ENCODE peak calls at places on chromosomes 6 and 20, in seven cellular contexts. I is HFFc6, C is OCI-LY7, J is B cell, A is cardiac muscle cell, F is A549, H is endothelial cell. Z is an unnamed sample.

GRCh38 chr6:127484207-127484858 is 25.1 kb upstream of the KIAA0408 start:
- DNase-seq in H (no peak), F (peak), C (peak), I (peak), J (peak), A (no peak), Z (peak)

GRCh38 chr6:65410309-65410708 is 296.7 kb downstream of the EYS start:
- DNase-seq in H (no peak), J (no peak), F (no peak), I (no peak), C (no peak), A (no peak), Z (no peak)

GRCh38 chr6:72748759-72749158 is 126.9 kb downstream of the KCNQ5 start:
- DNase-seq in F (peak), C (no peak), J (no peak), H (no peak), I (peak), A (no peak), Z (peak)

GRCh38 chr6:147930743-147931142 is 411.9 kb upstream of the SASH1 start:
- DNase-seq in F (no peak), C (no peak), H (no peak), I (no peak), J (no peak), A (no peak), Z (no peak)

GRCh38 chr6:158026054-158026900 is 44.6 kb downstream of the SYNJ2 start:
- DNase-seq in A (peak), H (peak), F (peak), J (peak), C (peak), I (peak), Z (peak)

GRCh38 chr6:27230758-27231111 is 16.8 kb upstream of the PRSS16 start:
- DNase-seq in I (no peak), A (no peak), F (peak), H (no peak), C (no peak), J (no peak), Z (no peak)

GRCh38 chr6:149077208-149077607 is 240.3 kb upstream of the TAB2 start:
- DNase-seq in H (no peak), F (no peak), A (no peak), I (no peak), C (no peak), J (no peak), Z (no peak)

GRCh38 chr6:163825033-163825432 is 410.5 kb downstream of the QKI start:
- DNase-seq in H (no peak), A (no peak), J (no peak), I (no peak), F (no peak), C (no peak), Z (no peak)

GRCh38 chr20:41136336-41136694 is 1.0 kb upstream of the PLCG1 start:
- DNase-seq in J (no peak), I (no peak), A (no peak), F (no peak), H (no peak), C (no peak), Z (no peak)

GRCh38 chr20:10501377-10501776 is 66.3 kb downstream of the SLX4IP start:
- DNase-seq in F (no peak), J (no peak), H (no peak), A (no peak), I (no peak), C (no peak), Z (no peak)

GRCh38 chr20:3802524-3803239 is 6.6 kb downstream of the CDC25B start:
- DNase-seq in C (no peak), I (no peak), F (no peak), A (no peak), J (no peak), H (no peak), Z (no peak)

GRCh38 chr6:97097068-97098047 is 172.8 kb downstream of the KLHL32 start:
- DNase-seq in I (no peak), F (no peak), H (no peak), A (no peak), J (no peak), C (no peak), Z (no peak)

GRCh38 chr20:21237956-21238355 is 65.2 kb upstream of the XRN2 start:
- DNase-seq in I (peak), H (no peak), C (no peak), J (no peak), A (no peak), F (no peak), Z (no peak)

GRCh38 chr6:110746680-110747079 is 68.6 kb downstream of the CDK19 start:
- DNase-seq in C (no peak), J (no peak), I (no peak), H (no peak), F (peak), A (no peak), Z (no peak)

GRCh38 chr20:3710027-3710426 is 2.4 kb downstream of the SIGLEC1 start:
- DNase-seq in J (no peak), F (no peak), C (no peak), H (no peak), I (no peak), A (no peak), Z (no peak)

GRCh38 chr6:9116026-9116425 is 680.7 kb upstream of the SLC35B3 start:
- DNase-seq in I (peak), A (no peak), H (no peak), C (no peak), J (no peak), F (no peak), Z (peak)

GRCh38 chr20:58058421-58059140 is 169.9 kb downstream of the ANKRD60 start:
- DNase-seq in C (no peak), I (no peak), H (no peak), F (no peak), A (no peak), J (no peak), Z (no peak)

GRCh38 chr6:156057869-156058268 is 602.2 kb upstream of the NOX3 start:
- DNase-seq in F (no peak), I (no peak), H (no peak), J (no peak), C (no peak), A (no peak), Z (no peak)

GRCh38 chr20:13701486-13701885 is 62.8 kb upstream of the TASP1 start:
- DNase-seq in C (no peak), F (no peak), I (no peak), A (no peak), H (no peak), J (no peak), Z (no peak)

GRCh38 chr20:3046677-3047462 is 1.0 kb downstream of the MRPS26 start:
- DNase-seq in F (peak), I (no peak), J (no peak), C (peak), H (no peak), A (no peak), Z (no peak)

GRCh38 chr20:1734269-1734858 is 76.8 kb upstream of the SIRPG start:
- DNase-seq in H (no peak), C (no peak), A (no peak), F (peak), I (peak), J (no peak), Z (no peak)

GRCh38 chr20:51848346-51848745 is 46.0 kb upstream of the SALL4 start:
- DNase-seq in I (no peak), J (no peak), F (no peak), C (no peak), A (no peak), H (no peak), Z (no peak)

GRCh38 chr20:50680106-50680960 is 11.0 kb downstream of the RIPOR3 start:
- DNase-seq in J (no peak), A (no peak), F (no peak), I (peak), C (no peak), H (no peak), Z (no peak)

GRCh38 chr6:40735126-40735920 is 148.2 kb upstream of the LRFN2 start:
- DNase-seq in A (no peak), I (no peak), C (no peak), H (no peak), J (no peak), F (no peak), Z (no peak)

GRCh38 chr6:142925575-142926110 is 19.3 kb downstream of the HIVEP2 start:
- DNase-seq in F (peak), C (no peak), I (no peak), J (no peak), H (no peak), A (no peak), Z (no peak)

GRCh38 chr6:154276810-154277577 is 79.6 kb downstream of the IPCEF1 start:
- DNase-seq in A (peak), C (peak), J (peak), I (no peak), F (peak), H (no peak), Z (no peak)

GRCh38 chr6:25835442-25836283 is 3.8 kb upstream of the SLC17A1 start:
- DNase-seq in J (no peak), A (no peak), I (no peak), H (no peak), C (no peak), F (no peak), Z (no peak)

GRCh38 chr6:148528292-148528691 is 185.7 kb downstream of the SASH1 start:
- DNase-seq in F (no peak), J (no peak), C (peak), A (no peak), H (no peak), I (no peak), Z (no peak)

GRCh38 chr20:53708129-53708968 is 114.7 kb upstream of the ZNF217 start:
- DNase-seq in A (no peak), H (no peak), I (peak), J (no peak), F (no peak), C (peak), Z (peak)

GRCh38 chr6:85129881-85130280 is 320.0 kb upstream of the NT5E start:
- DNase-seq in J (no peak), C (peak), F (peak), H (no peak), I (no peak), A (no peak), Z (no peak)

GRCh38 chr6:85127696-85128225 is 322.1 kb upstream of the NT5E start:
- DNase-seq in H (no peak), A (no peak), J (no peak), I (no peak), C (no peak), F (no peak), Z (no peak)

GRCh38 chr6:85124472-85125428 is 325.1 kb upstream of the NT5E start:
- DNase-seq in F (peak), I (no peak), C (no peak), A (no peak), H (no peak), J (no peak), Z (no peak)

GRCh38 chr6:85126448-85127178 is 323.3 kb upstream of the NT5E start:
- DNase-seq in H (peak), A (peak), C (peak), I (peak), J (no peak), F (peak), Z (no peak)

DNA sequence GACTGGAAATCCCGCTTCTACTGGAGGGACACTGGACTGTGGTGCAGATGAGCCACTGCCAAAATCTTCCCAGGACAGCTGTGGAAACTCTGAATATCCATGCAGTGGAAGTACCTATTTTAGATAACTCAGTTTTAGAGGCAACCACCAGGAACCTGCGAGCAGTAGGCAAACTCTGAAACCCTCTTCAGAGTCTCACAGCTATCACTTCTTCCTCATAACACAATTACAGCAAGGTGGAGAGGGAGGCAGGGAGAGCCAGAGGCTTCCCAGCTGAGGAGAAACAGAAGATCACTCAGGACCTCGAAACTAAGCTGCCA is 322.7 kb upstream of the NT5E start:
- DNase-seq in H (no peak), C (no peak), F (no peak), I (no peak), A (no peak), J (no peak), Z (no peak)
- TF ChIP-seq CTCF in H (no peak), C (peak), F (no peak), I (peak), A (no peak), J (no peak), Z (no peak)

GRCh38 chr20:46572790-46573189 is 22.3 kb upstream of the OCSTAMP start:
- DNase-seq in C (no peak), F (no peak), I (no peak), H (no peak), A (no peak), J (no peak), Z (no peak)
- TF ChIP-seq CTCF in C (no peak), F (no peak), I (no peak), H (no peak), A (no peak), J (no peak), Z (no peak)

GRCh38 chr6:99960027-99960426 is 34.0 kb downstream of the MCHR2 start:
- DNase-seq in J (no peak), C (peak), H (no peak), I (no peak), A (no peak), F (no peak), Z (no peak)
- TF ChIP-seq CTCF in J (no peak), C (no peak), H (no peak), I (no peak), A (no peak), F (no peak), Z (no peak)

DNA sequence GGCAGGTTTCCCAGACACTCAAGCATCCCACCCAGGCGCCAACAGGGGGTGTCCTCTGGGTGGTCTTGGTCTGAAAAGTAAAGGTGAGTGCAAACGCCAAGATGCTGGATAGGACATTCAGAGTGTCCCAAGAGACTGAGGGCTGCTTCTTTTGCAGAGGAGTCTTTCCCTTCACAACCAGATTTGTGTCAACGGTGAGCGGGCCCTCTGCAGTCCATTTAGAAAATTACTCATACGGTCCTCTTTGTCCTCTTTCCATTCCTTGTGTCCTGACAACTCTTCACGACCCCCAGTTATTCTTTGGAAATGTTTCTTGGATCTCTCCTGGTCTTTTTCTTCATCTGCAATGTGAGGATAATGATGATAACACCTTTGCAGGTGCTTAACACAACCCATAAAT is 257.8 kb downstream of the CDC5L start:
- DNase-seq in C (no peak), J (no peak), I (no peak), F (peak), A (no peak), H (no peak), Z (no peak)
- TF ChIP-seq CTCF in C (no peak), J (no peak), I (peak), F (no peak), A (no peak), H (no peak), Z (peak)

DNA sequence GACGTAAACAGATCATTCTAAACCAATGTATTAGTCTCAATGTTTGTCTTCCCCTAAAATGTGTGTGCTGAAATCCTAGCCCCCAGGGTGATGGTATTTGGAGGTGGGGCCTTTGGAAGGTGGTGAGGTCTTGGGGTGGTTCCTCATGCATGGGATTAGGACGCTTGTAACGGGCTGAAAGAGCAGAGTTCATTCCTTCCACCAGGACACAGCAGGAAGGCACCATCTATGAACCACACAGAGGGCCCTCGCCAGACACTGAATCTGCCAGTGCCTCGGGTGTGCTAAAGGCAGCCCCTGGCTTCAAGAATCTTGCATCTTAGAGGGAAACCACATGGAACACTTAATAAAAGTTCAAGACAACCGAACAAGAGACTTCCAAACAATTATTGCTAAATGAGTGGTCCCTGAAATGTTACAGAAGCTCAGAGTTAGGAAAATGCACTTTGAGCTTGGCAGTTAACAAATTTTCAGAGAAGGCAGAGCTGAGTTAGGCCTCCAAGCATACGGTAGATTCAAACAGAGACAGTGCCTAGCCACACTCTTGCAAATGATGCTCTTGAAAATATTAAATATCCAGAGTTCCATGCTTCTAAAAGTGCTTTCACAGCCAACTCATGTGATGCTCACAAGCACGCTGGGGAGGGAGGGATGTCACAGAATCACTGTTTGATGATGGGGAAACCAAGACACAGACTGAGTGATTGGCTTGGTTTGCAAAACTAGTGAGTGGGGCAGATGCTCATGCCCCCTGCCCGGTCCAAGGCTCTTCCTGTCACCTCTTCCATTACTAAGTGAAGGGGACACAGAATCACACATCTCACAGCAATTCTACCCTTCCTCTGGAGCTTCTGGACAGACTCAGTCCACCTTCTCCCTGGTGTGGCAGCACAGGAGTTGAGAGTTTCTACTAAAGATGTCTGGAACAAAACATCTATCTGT is 27.4 kb downstream of the TBC1D7 start:
- DNase-seq in F (no peak), I (no peak), A (no peak), J (no peak), H (no peak), C (no peak), Z (no peak)
- TF ChIP-seq CTCF in F (no peak), I (peak), A (no peak), J (no peak), H (no peak), C (no peak), Z (no peak)

GRCh38 chr20:49028684-49029083 is 17.4 kb upstream of the CSE1L start:
- DNase-seq in A (peak), F (peak), J (no peak), I (peak), C (peak), H (no peak), Z (no peak)
- TF ChIP-seq CTCF in A (peak), F (peak), J (peak), I (peak), C (peak), H (no peak), Z (peak)

Z was measured in BJ.